ENCODE peak calls at places on chromosomes 2 and 18, in five cellular contexts. G, O, A, E and L are unnamed samples.

GRCh38 chr18:77321823-77322805 is 72.5 kb downstream of the GALR1 start:
- DNase-seq in G (no peak), O (no peak), A (peak), E (no peak), L (no peak)

GRCh38 chr2:176934131-176934530 is 278.5 kb upstream of the HNRNPA3 start:
- DNase-seq in G (no peak), O (no peak), A (peak), E (no peak), L (no peak)

GRCh38 chr2:165469417-165469816 is at the start of gene CSRNP3:
- DNase-seq in G (no peak), O (no peak), A (no peak), E (peak), L (peak)

GRCh38 chr18:62982600-62983251 is 267.4 kb downstream of the PHLPP1 start:
- DNase-seq in G (no peak), O (no peak), A (peak), E (peak), L (no peak)

GRCh38 chr2:9707008-9707407 is 76.2 kb upstream of the YWHAQ start:
- DNase-seq in G (no peak), O (no peak), A (no peak), E (no peak), L (no peak)

GRCh38 chr2:171084128-171084527 is 76.6 kb downstream of the TLK1 start:
- DNase-seq in G (no peak), O (no peak), A (peak), E (no peak), L (no peak)

GRCh38 chr2:163247151-163247872 is 408.7 kb upstream of the KCNH7 start:
- DNase-seq in G (no peak), O (no peak), A (no peak), E (no peak), L (no peak)

GRCh38 chr2:113175101-113175628 is 1.4 kb downstream of the PSD4 start:
- DNase-seq in G (no peak), O (no peak), A (no peak), E (no peak), L (no peak)

GRCh38 chr2:241702155-241702404 is 241 bp downstream of the ING5 start:
- DNase-seq in G (no peak), O (no peak), A (no peak), E (no peak), L (no peak)

GRCh38 chr2:11168488-11168887 is 13.2 kb downstream of the SLC66A3 start:
- DNase-seq in G (no peak), O (no peak), A (no peak), E (no peak), L (no peak)

GRCh38 chr2:7098816-7099215 is 181.6 kb downstream of the RNF144A start:
- DNase-seq in G (no peak), O (no peak), A (no peak), E (no peak), L (no peak)